ENCODE peak calls at places on chromosomes 13 and 19, in four cellular contexts. E is colonic mucosa, D is endodermal cell, T is WTC11. Z is an unnamed sample.

GRCh38 chr19:10654610-10655456 is 687 bp downstream of the ILF3 start:
- DNase-seq in D (peak; percentile 91), E (peak; percentile 52), T (peak; percentile 87), Z (no peak)

GRCh38 chr13:41960700-41961697 is at the start of gene VWA8:
- DNase-seq in E (peak; percentile 81), T (peak; percentile 90), D (peak; percentile 96), Z (peak; percentile 46)

GRCh38 chr19:7907122-7907521 is 3.4 kb downstream of the MAP2K7 start:
- DNase-seq in T (no peak), E (no peak), D (no peak), Z (no peak)

GRCh38 chr19:20197747-20198146 is 30.7 kb downstream of the ZNF486 start:
- DNase-seq in E (no peak), D (no peak), T (no peak), Z (no peak)

GRCh38 chr13:98839826-98840769 is 87.6 kb upstream of the SLC15A1 start:
- DNase-seq in T (peak; percentile 78), E (peak; percentile 49), D (peak; percentile 92), Z (no peak)

GRCh38 chr19:1076046-1076386 is 9.0 kb downstream of the ARHGAP45 start:
- DNase-seq in E (no peak), T (no peak), D (no peak), Z (no peak)

GRCh38 chr13:45415112-45415511 is 3.1 kb downstream of the SLC25A30 start:
- DNase-seq in E (no peak), D (no peak), T (no peak), Z (no peak)

GRCh38 chr19:58118979-58119733 is 21.1 kb upstream of the ZSCAN18 start:
- DNase-seq in E (no peak), D (no peak), T (no peak), Z (no peak)

GRCh38 chr19:10363789-10364281 is 16.5 kb downstream of the TYK2 start:
- DNase-seq in T (no peak), E (no peak), D (no peak), Z (no peak)

GRCh38 chr13:26962671-26963070 is 202.1 kb upstream of the GPR12 start:
- DNase-seq in D (no peak), E (no peak), T (no peak), Z (no peak)

GRCh38 chr13:99995503-99996176 is 14.1 kb downstream of the ZIC2 start:
- DNase-seq in E (no peak), T (no peak), D (peak; percentile 68), Z (no peak)

GRCh38 chr13:108606424-108606823 is 23.0 kb upstream of the MYO16 start:
- DNase-seq in E (no peak), T (no peak), D (no peak), Z (no peak)

GRCh38 chr13:108610517-108610916 is 18.9 kb upstream of the MYO16 start:
- DNase-seq in E (no peak), T (no peak), D (no peak), Z (no peak)

GRCh38 chr13:108615241-108615640 is 14.2 kb upstream of the MYO16 start:
- DNase-seq in D (no peak), T (no peak), E (no peak), Z (no peak)

DNA sequence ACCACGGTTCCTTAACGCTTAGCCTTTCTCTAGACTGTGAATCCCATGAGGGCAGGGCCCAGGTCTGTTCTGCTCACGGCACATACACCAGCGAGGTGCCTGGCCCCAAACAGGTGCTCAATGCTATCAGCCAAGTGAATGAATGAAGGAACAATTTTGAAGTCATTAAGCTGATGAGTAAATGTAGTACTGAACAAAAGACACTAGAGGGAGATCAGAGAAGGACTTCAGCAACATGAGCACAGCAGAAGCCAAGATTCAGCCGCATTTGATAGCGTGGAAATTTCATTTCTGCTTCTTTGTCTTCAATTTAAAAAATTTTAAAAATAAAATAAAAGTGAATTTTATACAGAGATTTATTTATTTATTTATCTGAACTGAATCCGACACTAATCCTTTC is 20.1 kb upstream of the MYO16 start:
- DNase-seq in E (no peak), D (no peak), T (no peak), Z (no peak)
- TF ChIP-seq CTCF in E (no peak), D (peak; percentile 73), T (peak; percentile 31), Z (no peak)

DNA sequence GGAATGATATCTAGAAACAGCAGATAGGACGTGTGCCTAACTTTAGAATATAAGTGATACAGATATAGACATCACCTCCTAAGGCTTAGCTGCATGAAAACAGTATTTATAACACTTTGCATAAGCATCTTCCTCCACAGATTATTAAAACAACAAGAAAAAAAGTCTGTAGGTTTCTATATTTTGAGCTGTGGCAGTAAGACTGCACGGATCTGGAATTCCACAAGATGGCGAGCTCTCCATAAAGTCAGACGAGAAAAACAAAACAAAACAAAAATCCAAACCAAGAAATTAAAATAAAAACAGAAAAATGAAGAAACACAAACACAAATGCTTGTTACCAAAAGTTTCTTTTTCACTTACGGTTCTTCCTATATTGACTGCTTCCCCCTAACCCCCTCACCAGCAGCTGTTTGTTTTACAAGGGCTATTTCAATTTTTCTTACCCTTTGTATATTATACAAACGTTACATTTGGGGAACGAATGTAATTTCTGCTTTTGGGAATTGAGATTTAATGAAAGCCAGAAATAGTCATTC is 285.8 kb downstream of the MYO16 start:
- DNase-seq in D (no peak), T (no peak), E (no peak), Z (no peak)
- TF ChIP-seq CTCF in D (peak; percentile 78), T (no peak), E (peak; percentile 26), Z (no peak)

DNA sequence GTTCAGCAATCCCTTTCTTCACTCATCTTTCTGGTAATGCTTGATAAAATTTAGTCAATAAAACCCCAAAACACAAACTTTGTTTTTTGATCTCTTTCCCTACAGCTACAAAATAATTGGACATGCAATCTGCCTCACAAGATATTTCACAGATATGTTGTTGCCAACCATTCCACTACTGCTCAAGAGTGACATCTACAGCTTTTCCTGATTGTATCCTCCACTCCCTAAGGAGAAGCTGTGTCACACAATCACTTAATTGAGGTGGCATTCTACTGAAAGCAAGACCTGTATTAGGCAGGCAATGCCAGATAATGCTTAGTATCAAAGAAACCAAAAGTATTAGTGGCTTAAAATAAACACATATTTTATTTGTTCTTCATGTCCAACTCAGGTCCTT is 1646.2 kb upstream of the SPRY2 start:
- DNase-seq in T (no peak), E (no peak), D (no peak), Z (no peak)
- TF ChIP-seq CTCF in T (no peak), E (no peak), D (peak; percentile 63), Z (no peak)

DNA sequence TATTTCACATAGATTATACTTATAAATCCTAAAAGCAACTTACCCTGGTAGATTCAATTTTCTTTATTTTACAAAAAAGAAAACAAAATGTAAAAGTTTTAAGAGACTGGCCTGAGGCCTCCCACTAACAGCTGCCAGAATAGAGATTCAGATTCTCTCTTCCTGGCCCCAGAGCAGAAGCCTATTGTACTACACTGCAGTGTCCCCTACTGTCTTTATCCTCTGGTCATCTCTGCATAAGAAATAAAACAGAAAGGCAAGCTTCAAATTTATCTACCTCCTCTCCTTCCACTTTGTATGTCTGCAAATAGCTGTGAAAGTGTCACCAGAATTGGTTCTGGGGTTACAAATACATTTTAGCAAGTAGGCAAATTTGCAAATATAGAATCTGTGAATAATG is 1004.1 kb upstream of the PCDH9 start:
- DNase-seq in E (no peak), D (no peak), T (no peak), Z (no peak)
- TF ChIP-seq CTCF in E (no peak), D (peak; percentile 14), T (no peak), Z (no peak)

DNA sequence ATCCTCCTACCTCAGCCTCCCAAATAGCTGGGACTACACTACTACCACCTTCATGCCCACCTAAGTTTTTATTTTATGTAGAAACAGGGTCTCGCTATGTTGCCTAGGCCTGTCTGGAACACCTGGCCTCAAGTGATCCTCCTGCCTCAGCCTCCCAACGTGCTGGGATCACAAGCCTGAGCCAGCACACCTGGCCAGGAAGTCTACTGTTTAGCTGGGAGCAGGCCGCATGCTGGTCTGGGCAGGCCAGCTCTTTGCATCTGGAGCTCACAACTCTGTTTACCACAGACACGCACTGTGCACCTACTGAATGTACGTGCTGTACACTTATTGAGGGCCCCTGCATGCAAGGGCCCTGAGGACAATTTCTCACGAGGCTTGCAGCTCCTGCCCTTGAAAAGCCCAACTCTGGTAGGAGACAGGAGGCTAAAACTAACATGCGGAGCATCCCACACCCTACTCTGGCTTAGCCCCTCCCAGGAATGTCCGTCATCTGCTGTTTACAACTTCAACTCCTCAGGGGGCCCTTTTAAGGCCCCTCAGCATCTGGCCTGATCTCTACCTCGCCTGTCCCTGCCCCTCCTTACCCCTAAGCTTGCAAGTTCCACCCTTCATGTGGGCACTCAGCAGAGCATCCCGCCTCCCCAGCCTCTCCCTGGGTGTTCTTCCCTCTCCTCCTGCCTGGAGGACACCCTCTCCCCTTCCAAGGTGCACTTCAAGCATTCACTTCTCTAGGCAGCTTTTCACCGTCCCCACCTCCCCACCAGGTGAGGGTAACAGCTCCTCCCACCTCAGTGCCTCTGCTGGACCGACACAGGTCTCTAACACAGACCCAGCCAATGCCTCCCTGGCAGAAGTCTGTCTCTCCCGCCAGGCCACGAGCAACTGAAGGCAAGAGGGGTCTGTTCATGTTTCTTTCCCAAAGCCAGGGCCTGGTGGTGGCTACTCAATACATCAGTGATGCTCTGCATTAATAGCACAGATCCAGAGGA is 114.2 kb upstream of the UQCRFS1 start:
- DNase-seq in T (no peak), E (no peak), D (peak; percentile 79), Z (no peak)
- TF ChIP-seq CTCF in T (no peak), E (no peak), D (no peak), Z (no peak)

DNA sequence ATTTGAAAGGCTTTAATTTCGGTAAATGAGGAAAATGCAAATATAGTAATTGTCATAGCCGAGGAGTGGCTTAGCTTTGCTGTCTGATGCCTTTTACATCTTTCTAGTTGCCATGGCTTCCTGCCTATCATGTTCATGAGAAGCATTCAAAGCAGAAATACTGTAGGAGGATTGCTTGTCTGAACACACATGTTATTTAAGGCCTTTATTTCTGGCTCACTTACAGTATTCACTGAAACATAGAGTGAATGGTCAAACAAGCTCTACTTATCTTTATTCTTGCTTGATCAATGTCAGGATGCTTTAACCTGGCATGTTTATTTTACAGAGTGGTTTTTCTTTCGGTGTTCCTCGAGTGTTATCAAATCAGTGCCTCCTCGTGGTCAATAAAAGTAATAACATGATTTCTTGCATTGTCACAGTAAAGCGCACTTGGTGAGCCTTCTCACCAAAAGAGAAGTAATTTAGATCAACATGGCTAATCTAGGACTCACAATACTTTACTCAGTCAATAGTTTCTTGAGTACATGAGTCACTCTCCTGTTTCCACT is 73.5 kb upstream of the PCDH17 start:
- DNase-seq in E (no peak), T (no peak), D (no peak), Z (no peak)
- TF ChIP-seq CTCF in E (no peak), T (peak; percentile 53), D (peak; percentile 73), Z (no peak)

DNA sequence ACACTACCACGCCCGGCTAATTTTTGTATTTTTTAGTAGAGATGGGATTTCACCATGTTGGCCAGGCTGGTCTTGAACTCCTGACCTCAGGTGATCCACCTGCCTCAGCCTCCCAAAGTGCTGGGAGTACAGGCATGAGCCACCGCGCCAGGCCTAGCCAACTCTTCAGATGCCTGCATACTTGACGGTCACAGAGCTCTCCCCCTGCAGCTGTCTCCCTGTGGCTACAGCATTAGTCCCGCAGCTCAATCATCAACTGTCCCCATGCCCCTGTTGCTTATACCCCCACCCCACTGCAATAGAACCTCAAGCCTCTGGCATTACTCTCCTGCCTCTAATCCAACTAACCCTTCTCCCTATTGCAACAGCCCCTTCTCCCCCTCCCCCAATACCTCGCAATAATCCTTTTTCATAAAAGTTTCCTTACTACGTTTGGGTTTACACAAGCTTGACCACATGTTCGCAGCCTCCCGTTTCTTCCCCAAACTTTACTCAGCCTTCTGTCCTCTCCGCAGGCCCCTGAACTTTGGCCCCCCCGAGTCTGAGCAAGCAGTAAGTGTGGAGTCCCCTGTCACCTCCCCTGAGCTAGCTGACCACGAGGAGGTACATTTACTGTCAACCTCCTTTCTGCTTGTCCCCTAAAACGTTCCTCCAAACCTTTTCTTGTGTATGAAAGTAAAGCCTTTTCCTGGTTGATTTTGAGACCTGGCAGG is 1.7 kb downstream of the ZNF77 start:
- DNase-seq in D (no peak), T (no peak), E (no peak), Z (no peak)
- TF ChIP-seq CTCF in D (no peak), T (no peak), E (no peak), Z (no peak)